ENCODE peak calls at places on chromosome 15, in seven cellular contexts. P, Z, Q, A, T, Y and H are unnamed samples.
A peak's percentile ranks its signal among the peaks of the same experiment; 100 is the strongest.

GRCh38 chr15:67945951-67946700 is 106.3 kb upstream of the RNU6-1 start:
- DNase-seq in T (no peak), Z (no peak), Q (peak; percentile 8), P (peak; percentile 69), Y (no peak), A (no peak), H (no peak)

GRCh38 chr15:75053748-75054125 is 30.3 kb downstream of the PPCDC start:
- DNase-seq in T (no peak), Z (no peak), P (no peak), A (no peak), Y (no peak), Q (no peak), H (no peak)

GRCh38 chr15:28933710-28934445 is 48.1 kb downstream of the APBA2 start:
- DNase-seq in Q (no peak), Y (no peak), A (no peak), Z (no peak), P (no peak), T (no peak), H (no peak)

GRCh38 chr15:34341922-34342736 is 807 bp downstream of the NOP10 start:
- DNase-seq in T (no peak), Y (no peak), A (no peak), P (no peak), Q (no peak), Z (no peak), H (no peak)

GRCh38 chr15:50358805-50359204 is 3.8 kb upstream of the GABPB1 start:
- DNase-seq in Q (peak; percentile 75), Z (peak; percentile 41), T (no peak), Y (peak; percentile 52), P (no peak), A (no peak), H (no peak)

GRCh38 chr15:65286069-65286703 is 497 bp downstream of the PARP16 start:
- DNase-seq in A (peak; percentile 69), Q (no peak), Z (peak; percentile 50), P (no peak), T (no peak), Y (peak; percentile 51), H (no peak)

GRCh38 chr15:79185199-79185598 is 94.6 kb upstream of the RASGRF1 start:
- DNase-seq in P (no peak), T (no peak), A (no peak), Z (no peak), Q (no peak), Y (no peak), H (no peak)

GRCh38 chr15:36642311-36642710 is 62.9 kb downstream of the CDIN1 start:
- DNase-seq in Y (no peak), Z (no peak), P (no peak), T (no peak), A (no peak), Q (no peak), H (no peak)

GRCh38 chr15:98321916-98322315 is 326.4 kb upstream of the IGF1R start:
- DNase-seq in Q (no peak), P (peak; percentile 62), A (no peak), Z (no peak), T (no peak), Y (no peak), H (no peak)

GRCh38 chr15:47398115-47398514 is 319.2 kb upstream of the SEMA6D start:
- DNase-seq in T (no peak), P (no peak), Y (no peak), Z (no peak), A (no peak), Q (no peak), H (no peak)

GRCh38 chr15:67067930-67068542 is 2.6 kb downstream of the SMAD3 start:
- DNase-seq in Q (no peak), P (no peak), Z (peak; percentile 47), Y (no peak), T (no peak), A (no peak), H (no peak)

GRCh38 chr15:86316216-86316615 is 236.5 kb downstream of the AGBL1 start:
- DNase-seq in Q (no peak), T (no peak), P (no peak), Y (no peak), Z (no peak), A (no peak), H (no peak)

GRCh38 chr15:69628256-69629093 is 175.9 kb downstream of the RPLP1 start:
- DNase-seq in Z (no peak), A (peak; percentile 54), Y (no peak), Q (no peak), P (no peak), T (no peak), H (no peak)

GRCh38 chr15:70387993-70388392 is 290.3 kb upstream of the TLE3 start:
- DNase-seq in P (no peak), A (no peak), Q (no peak), Z (no peak), T (no peak), Y (no peak), H (no peak)

GRCh38 chr15:66594344-66594743 is 28.5 kb upstream of the LCTL start:
- DNase-seq in Q (no peak), Y (no peak), A (peak; percentile 39), P (no peak), Z (no peak), T (no peak), H (no peak)

GRCh38 chr15:30859091-30859874 is 44.4 kb upstream of the FAN1 start:
- DNase-seq in Q (peak; percentile 33), A (no peak), Z (peak; percentile 62), Y (peak; percentile 22), P (no peak), T (no peak), H (no peak)

GRCh38 chr15:80059786-80060489 is 462 bp downstream of the ZFAND6 start:
- DNase-seq in P (peak; percentile 27), Z (peak; percentile 58), T (peak; percentile 50), Q (peak; percentile 16), A (peak; percentile 74), Y (peak; percentile 79), H (no peak)

GRCh38 chr15:42919794-42920280 is 741 bp downstream of the TTBK2 start:
- DNase-seq in T (no peak), P (peak; percentile 23), Y (no peak), Q (peak; percentile 41), A (no peak), Z (peak; percentile 66), H (no peak)

GRCh38 chr15:81088496-81088895 is 45.6 kb upstream of the CFAP161 start:
- DNase-seq in P (no peak), Z (no peak), Y (no peak), T (no peak), Q (no peak), A (no peak), H (no peak)

GRCh38 chr15:99253381-99254090 is 2.3 kb downstream of the LRRC28 start:
- DNase-seq in T (no peak), Z (no peak), P (no peak), A (no peak), Y (peak; percentile 26), Q (peak; percentile 88), H (no peak)

GRCh38 chr15:42273900-42274692 is 863 bp upstream of the TMEM87A start:
- DNase-seq in Q (peak; percentile 81), P (peak; percentile 41), Y (peak; percentile 53), T (peak; percentile 57), A (peak; percentile 84), Z (peak; percentile 75), H (peak; percentile 84)

GRCh38 chr15:68204776-68205557 is at the start of gene CALML4:
- DNase-seq in Q (peak; percentile 35), Z (peak; percentile 70), T (peak; percentile 86), A (peak; percentile 74), Y (no peak), P (peak; percentile 64), H (peak; percentile 71)

GRCh38 chr15:80201256-80202015 is 48.6 kb downstream of the FAH start:
- DNase-seq in A (no peak), P (no peak), Y (no peak), Q (no peak), T (no peak), Z (no peak), H (no peak)

GRCh38 chr15:66603301-66604179 is 37.7 kb upstream of the LCTL start:
- DNase-seq in Z (peak; percentile 65), A (peak; percentile 79), P (peak; percentile 23), Q (peak; percentile 55), Y (peak; percentile 79), T (peak; percentile 50), H (peak; percentile 67)

GRCh38 chr15:25182736-25183445 is 228.1 kb downstream of the SNRPN start:
- DNase-seq in Z (no peak), Y (no peak), T (peak; percentile 8), P (no peak), A (peak; percentile 24), Q (no peak), H (peak; percentile 22)
- TF ChIP-seq CTCF in Z (no peak), Y (no peak), T (no peak), P (no peak), A (no peak), Q (no peak), H (no peak)

GRCh38 chr15:56741541-56741940 is 8.2 kb upstream of the ZNF280D start:
- DNase-seq in P (no peak), Z (no peak), Y (no peak), A (no peak), T (no peak), Q (no peak), H (no peak)

GRCh38 chr15:56737791-56738190 is 4.5 kb upstream of the ZNF280D start:
- DNase-seq in T (no peak), P (no peak), A (no peak), Q (no peak), Z (peak; percentile 43), Y (no peak), H (no peak)

GRCh38 chr15:56739474-56739873 is 6.2 kb upstream of the ZNF280D start:
- DNase-seq in A (no peak), Q (no peak), Y (no peak), T (no peak), P (no peak), Z (no peak), H (no peak)

GRCh38 chr15:56736881-56737707 is 3.8 kb upstream of the ZNF280D start:
- DNase-seq in A (no peak), T (no peak), Q (no peak), P (no peak), Y (no peak), Z (peak; percentile 65), H (no peak)

GRCh38 chr15:56739964-56740640 is 6.8 kb upstream of the ZNF280D start:
- DNase-seq in Q (peak; percentile 40), A (no peak), T (no peak), Z (no peak), Y (no peak), P (no peak), H (no peak)
- TF ChIP-seq CTCF in Q (peak; percentile 40), A (peak; percentile 24), T (no peak), Z (peak; percentile 4), Y (no peak), P (no peak), H (no peak)

GRCh38 chr15:60591491-60592385 is 112.8 kb upstream of the ICE2 start:
- DNase-seq in T (peak; percentile 62), Y (peak; percentile 39), A (peak; percentile 69), P (no peak), Z (peak; percentile 53), Q (no peak), H (peak; percentile 44)
- TF ChIP-seq CTCF in T (no peak), Y (no peak), A (no peak), P (no peak), Z (no peak), Q (no peak), H (no peak)

GRCh38 chr15:59746777-59747176 is 57.7 kb upstream of the BNIP2 start:
- DNase-seq in P (no peak), Z (no peak), Q (no peak), Y (no peak), A (no peak), T (no peak), H (no peak)

GRCh38 chr15:59751552-59752413 is 62.7 kb upstream of the BNIP2 start:
- DNase-seq in Q (peak; percentile 16), T (no peak), Z (no peak), Y (no peak), A (no peak), P (no peak), H (no peak)
- TF ChIP-seq CTCF in Q (peak; percentile 24), T (no peak), Z (no peak), Y (no peak), A (peak; percentile 30), P (no peak), H (no peak)